ENCODE peak calls at places on chromosomes 3 and 15, in eight cellular contexts. M is pancreas, L is spleen, O is cardiac muscle cell, E is head of caudate nucleus, I is cardiac septum, V is amniotic stem cell, Z is NCI-H510A treated with DMSO at 0.1 percent for 48 hours. B is an unnamed sample.

GRCh38 chr15:100714749-100715342 is 112.5 kb downstream of the ASB7 start:
- DNase-seq in M (no peak), L (peak), O (no peak), E (no peak), I (no peak), V (no peak), Z (no peak), B (no peak)

GRCh38 chr15:42065008-42065407 is 29.4 kb downstream of the PLA2G4D start:
- DNase-seq in M (no peak), L (no peak), O (no peak), E (peak), I (peak), V (no peak), Z (no peak), B (no peak)

GRCh38 chr3:18127864-18128185 is 297.3 kb downstream of the SATB1 start:
- DNase-seq in M (no peak), L (no peak), O (no peak), E (no peak), I (no peak), V (no peak), Z (no peak), B (no peak)

GRCh38 chr3:142964150-142964498 is 650 bp upstream of the PAQR9 start:
- DNase-seq in M (no peak), L (no peak), O (no peak), E (no peak), I (no peak), V (no peak), Z (no peak), B (no peak)

GRCh38 chr15:67900621-67901147 is 60.8 kb upstream of the RNU6-1 start:
- DNase-seq in M (no peak), L (no peak), O (no peak), E (no peak), I (no peak), V (no peak), Z (no peak), B (no peak)

GRCh38 chr3:101849714-101850326 is 506 bp downstream of the NFKBIZ start:
- DNase-seq in M (peak), L (peak), O (no peak), E (peak), I (no peak), V (no peak), Z (peak), B (no peak)

GRCh38 chr3:119149484-119149883 is 3.5 kb downstream of the TEX55 start:
- DNase-seq in M (no peak), L (no peak), O (peak), E (no peak), I (no peak), V (no peak), Z (no peak), B (no peak)

GRCh38 chr3:114178770-114179368 is at the start of gene DRD3:
- DNase-seq in M (no peak), L (no peak), O (peak), E (no peak), I (no peak), V (peak), Z (no peak), B (no peak)

GRCh38 chr3:68025189-68025588 is 370.8 kb upstream of the SUCLG2 start:
- DNase-seq in M (no peak), L (no peak), O (no peak), E (no peak), I (no peak), V (no peak), Z (no peak), B (no peak)

GRCh38 chr3:148062590-148062989 is 635.1 kb upstream of the AGTR1 start:
- DNase-seq in M (no peak), L (no peak), O (no peak), E (no peak), I (no peak), V (no peak), Z (peak), B (no peak)

GRCh38 chr3:31724144-31724543 is 191.4 kb downstream of the STT3B start:
- DNase-seq in M (no peak), L (no peak), O (no peak), E (no peak), I (no peak), V (no peak), Z (no peak), B (no peak)

GRCh38 chr3:45817788-45818523 is 21.6 kb upstream of the SLC6A20 start:
- DNase-seq in M (peak), L (no peak), O (peak), E (no peak), I (no peak), V (peak), Z (peak), B (peak)

GRCh38 chr15:70196314-70197291 is 98.9 kb upstream of the TLE3 start:
- DNase-seq in M (peak), L (no peak), O (peak), E (no peak), I (peak), V (no peak), Z (peak), B (no peak)

GRCh38 chr3:184040010-184040409 is 8.5 kb downstream of the HTR3D start:
- DNase-seq in M (no peak), L (no peak), O (peak), E (no peak), I (no peak), V (no peak), Z (peak), B (no peak)

GRCh38 chr15:65460948-65461347 is 38.2 kb upstream of the IGDCC4 start:
- DNase-seq in M (no peak), L (no peak), O (peak), E (no peak), I (no peak), V (no peak), Z (no peak), B (no peak)

GRCh38 chr3:45964139-45964538 is 20.9 kb downstream of the CXCR6 start:
- DNase-seq in M (no peak), L (no peak), O (no peak), E (no peak), I (no peak), V (no peak), Z (no peak), B (no peak)

GRCh38 chr15:39585871-39586301 is 5.0 kb downstream of the THBS1 start:
- DNase-seq in M (no peak), L (no peak), O (peak), E (no peak), I (no peak), V (no peak), Z (no peak), B (no peak)

GRCh38 chr3:190323241-190323617 is 983 bp upstream of the CLDN1 start:
- DNase-seq in M (peak), L (no peak), O (peak), E (no peak), I (no peak), V (no peak), Z (no peak), B (no peak)

GRCh38 chr3:83823095-83823494 is 1135.7 kb upstream of the CADM2 start:
- DNase-seq in M (no peak), L (no peak), O (no peak), E (no peak), I (no peak), V (no peak), Z (no peak), B (no peak)

GRCh38 chr3:1294566-1294965 is 201.7 kb downstream of the CNTN6 start:
- DNase-seq in M (no peak), L (no peak), O (peak), E (no peak), I (no peak), V (no peak), Z (no peak), B (no peak)

GRCh38 chr3:10471337-10471721 is 34.1 kb downstream of the ATP2B2 start:
- DNase-seq in M (no peak), L (no peak), O (peak), E (peak), I (no peak), V (no peak), Z (peak), B (no peak)

GRCh38 chr3:65548848-65549625 is 489.7 kb downstream of the MAGI1 start:
- DNase-seq in M (no peak), L (peak), O (no peak), E (peak), I (no peak), V (no peak), Z (no peak), B (no peak)

GRCh38 chr15:25090073-25090733 is 135.4 kb downstream of the SNRPN start:
- DNase-seq in M (no peak), L (peak), O (no peak), E (no peak), I (peak), V (no peak), Z (no peak), B (no peak)

B was measured in Panc1.